ENCODE peak calls at places on chromosomes 3 and 15, in ten cellular contexts. R is IMR-90, H is K562, Y is breast epithelium, C is A549, N is transverse colon, G is sigmoid colon, T is lower leg skin, A is tibial nerve, B is HCT116. P is an unnamed sample.

GRCh38 chr3:53485675-53486365 is 8.6 kb upstream of the CACNA1D start:
- DNase-seq in R (no peak), N (peak; percentile 20), B (no peak), C (no peak), A (no peak), T (no peak), G (no peak), Y (no peak), H (no peak), P (no peak)

GRCh38 chr3:9780451-9780797 is 10.7 kb upstream of the CAMK1 start:
- DNase-seq in N (no peak), C (no peak), A (no peak), T (no peak), G (no peak), Y (no peak), R (no peak), B (no peak), H (no peak), P (peak; percentile 25)

GRCh38 chr3:179063945-179064560 is 7.6 kb downstream of the ZMAT3 start:
- DNase-seq in H (no peak), C (peak; percentile 10), A (no peak), T (no peak), G (no peak), N (no peak), B (no peak), Y (no peak), R (peak; percentile 75), P (no peak)

GRCh38 chr15:40471105-40471777 is 457 bp downstream of the CHST14 start:
- DNase-seq in B (no peak), H (no peak), Y (no peak), C (no peak), N (peak; percentile 36), A (peak; percentile 12), T (no peak), R (peak; percentile 4), G (no peak), P (peak; percentile 38)

GRCh38 chr15:54273928-54274327 is 295.7 kb downstream of the UNC13C start:
- DNase-seq in G (no peak), A (no peak), N (no peak), R (no peak), H (no peak), B (no peak), Y (no peak), C (no peak), T (no peak), P (peak; percentile 11)

GRCh38 chr3:43071313-43071893 is 34.5 kb downstream of the POMGNT2 start:
- DNase-seq in B (peak; percentile 19), R (no peak), H (peak; percentile 66), T (no peak), A (no peak), Y (no peak), C (no peak), N (no peak), G (no peak), P (peak; percentile 12)

GRCh38 chr3:122019493-122019892 is 2.6 kb downstream of the ILDR1 start:
- DNase-seq in G (no peak), B (no peak), T (no peak), R (no peak), Y (no peak), H (no peak), C (no peak), N (no peak), A (no peak), P (no peak)

GRCh38 chr3:67686067-67686466 is 31.7 kb upstream of the SUCLG2 start:
- DNase-seq in T (no peak), B (no peak), H (no peak), A (no peak), N (no peak), Y (no peak), R (no peak), C (no peak), G (no peak), P (no peak)

GRCh38 chr15:82021021-82021420 is 24.8 kb downstream of the MEX3B start:
- DNase-seq in T (no peak), A (no peak), H (no peak), Y (no peak), R (peak; percentile 30), G (no peak), N (no peak), C (no peak), B (no peak), P (no peak)

GRCh38 chr15:69074011-69074842 is 59.7 kb downstream of the NOX5 start:
- DNase-seq in R (peak; percentile 54), G (peak; percentile 69), T (peak; percentile 34), Y (peak; percentile 44), C (peak; percentile 86), A (peak; percentile 36), N (peak; percentile 75), B (no peak), H (no peak), P (peak; percentile 44)

GRCh38 chr15:71115567-71116351 is 488 bp downstream of the THSD4 start:
- DNase-seq in H (no peak), T (peak; percentile 24), R (peak; percentile 58), B (no peak), C (peak; percentile 67), G (no peak), Y (peak; percentile 40), N (peak; percentile 71), A (peak; percentile 19), P (peak; percentile 15)
- TF ChIP-seq POLR2A in H (no peak), T (no peak), R (peak; percentile 14), B (no peak), C (peak; percentile 2), G (no peak), Y (no peak), N (peak; percentile 50), A (no peak), P (no peak)

GRCh38 chr3:149371001-149371722 is 6.3 kb downstream of the TM4SF1 start:
- DNase-seq in N (no peak), H (no peak), T (no peak), C (no peak), B (no peak), Y (no peak), G (no peak), R (peak; percentile 72), A (no peak), P (no peak)

GRCh38 chr3:149371723-149372114 is 5.7 kb downstream of the TM4SF1 start:
- DNase-seq in G (no peak), Y (no peak), T (no peak), C (no peak), A (no peak), B (no peak), N (no peak), H (no peak), R (no peak), P (no peak)

GRCh38 chr3:149368850-149369497 is 8.5 kb downstream of the TM4SF1 start:
- DNase-seq in N (no peak), T (no peak), H (no peak), Y (no peak), B (no peak), C (no peak), A (no peak), G (no peak), R (no peak), P (no peak)

GRCh38 chr3:149368201-149368849 is 9.1 kb downstream of the TM4SF1 start:
- DNase-seq in H (no peak), G (no peak), R (peak; percentile 59), B (no peak), Y (no peak), T (no peak), A (no peak), N (no peak), C (no peak), P (no peak)

DNA sequence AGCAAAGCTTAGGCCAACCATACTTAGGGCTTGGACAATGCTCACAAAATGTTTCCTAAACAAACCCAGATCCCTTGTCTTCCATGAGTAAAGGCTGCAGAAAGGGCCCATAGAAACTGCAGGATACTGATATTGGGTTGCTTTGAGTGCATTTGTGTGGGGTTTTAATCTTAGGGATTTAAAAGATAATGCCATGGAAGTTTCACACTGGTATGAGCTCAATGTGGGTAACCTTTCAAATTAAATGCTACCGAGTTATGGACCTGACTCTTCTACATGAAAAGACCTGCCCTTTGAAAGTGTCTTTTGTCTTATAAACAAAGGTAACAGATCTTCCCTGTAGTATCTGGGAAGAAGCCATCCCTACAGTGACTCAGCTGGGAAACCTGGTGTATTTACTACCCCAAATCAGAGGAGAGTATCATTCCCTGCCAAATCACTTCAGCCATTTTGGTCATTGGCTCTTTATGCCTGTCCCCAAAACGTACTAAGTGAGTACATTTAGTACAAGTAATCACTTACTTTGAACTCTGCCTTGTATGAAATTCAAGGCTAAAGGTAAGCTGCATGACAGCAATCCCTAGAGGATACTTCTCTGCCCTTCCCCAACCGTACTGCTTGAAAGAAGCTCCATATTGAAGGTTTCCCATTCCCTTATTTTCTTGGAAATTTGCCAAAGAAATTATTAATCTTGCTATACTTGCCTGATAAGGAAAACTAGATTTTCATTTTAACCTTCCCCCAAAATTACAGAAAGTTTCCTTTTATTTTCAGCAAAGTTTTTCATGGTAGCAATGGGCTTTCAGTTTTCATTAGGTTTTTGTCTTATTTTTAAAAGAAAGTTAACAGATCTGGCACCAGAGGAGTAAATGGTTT is 7.2 kb downstream of the TM4SF1 start:
- DNase-seq in H (no peak), R (peak; percentile 49), A (no peak), Y (no peak), C (no peak), G (no peak), T (no peak), B (no peak), N (no peak), P (no peak)
- TF ChIP-seq POLR2A in H (no peak), R (peak; percentile 63), A (no peak), Y (no peak), C (no peak), G (no peak), T (no peak), B (no peak), N (no peak), P (no peak)

DNA sequence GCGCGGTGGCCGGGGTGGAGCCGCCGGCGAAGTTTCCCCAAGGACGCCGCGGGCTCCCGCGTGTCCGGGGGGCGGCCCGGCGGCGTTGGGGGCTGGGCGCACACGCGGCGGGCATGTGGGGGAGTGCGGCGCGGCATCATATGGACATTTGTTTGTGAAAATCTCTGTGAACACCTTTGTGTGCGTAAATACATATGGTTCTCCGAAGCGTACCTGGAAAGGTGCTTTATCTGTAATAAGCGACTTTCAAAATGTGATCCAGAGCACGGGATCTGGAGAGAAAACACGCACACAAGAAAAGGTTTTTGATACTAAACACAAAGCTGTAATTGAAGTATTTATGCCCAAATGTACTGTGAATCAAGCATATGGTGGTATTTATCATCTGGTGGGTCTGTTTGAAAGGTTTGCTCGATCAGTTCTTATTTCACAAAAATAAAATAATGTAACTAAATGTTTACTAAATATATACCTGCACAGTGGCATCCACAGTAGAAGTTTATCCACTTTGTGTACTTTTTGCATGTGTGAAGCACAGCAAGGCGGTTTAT is 727 bp upstream of the TBL1XR1 start:
- DNase-seq in C (no peak), G (no peak), N (no peak), H (no peak), A (no peak), B (no peak), Y (no peak), R (no peak), T (no peak), P (no peak)
- TF ChIP-seq POLR2A in C (no peak), G (no peak), N (no peak), H (peak; percentile 45), A (no peak), B (no peak), Y (no peak), R (no peak), T (no peak), P (peak; percentile 45)

DNA sequence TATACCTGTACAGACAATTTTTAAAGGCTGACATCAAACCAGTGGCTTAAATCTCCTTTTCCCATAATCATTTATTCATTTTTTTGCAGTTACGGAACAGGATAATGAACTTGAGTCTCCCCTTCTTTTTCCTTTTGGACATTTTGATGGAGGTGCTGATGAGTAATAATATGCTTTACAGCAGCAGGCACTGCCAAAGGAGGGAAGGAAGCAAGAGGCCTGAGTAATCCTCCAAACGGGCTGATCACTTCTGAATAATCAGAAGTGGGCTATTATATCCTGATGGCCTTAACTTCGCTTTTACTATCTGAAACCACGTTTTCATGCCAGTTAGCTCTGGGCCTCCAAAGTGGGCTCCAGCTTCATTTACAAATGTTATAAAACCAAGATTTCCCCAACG is 527.2 kb downstream of the FOXP1 start:
- DNase-seq in G (no peak), H (no peak), T (no peak), N (no peak), Y (no peak), B (no peak), C (no peak), R (peak; percentile 76), A (no peak), P (no peak)
- TF ChIP-seq POLR2A in G (no peak), H (no peak), T (no peak), N (no peak), Y (no peak), B (no peak), C (no peak), R (no peak), A (no peak), P (no peak)